ENCODE peak calls at places on chromosomes 16 and 17, in four cellular contexts. J, L, P and G are unnamed samples.

GRCh38 chr16:56851671-56852400 is 13.2 kb upstream of the SLC12A3 start:
- DNase-seq in J (no peak), L (no peak), P (no peak), G (no peak)

GRCh38 chr17:17108681-17109049 is 66.4 kb downstream of the MPRIP start:
- DNase-seq in J (peak), L (no peak), P (no peak), G (no peak)

GRCh38 chr16:3364774-3365427 is 9.2 kb downstream of the OR2C1 start:
- DNase-seq in J (peak), L (peak), P (peak), G (peak)

GRCh38 chr17:66431080-66431795 is 128.8 kb downstream of the PRKCA start:
- DNase-seq in J (no peak), L (no peak), P (no peak), G (no peak)

GRCh38 chr17:22507823-22508222 is 815.5 kb downstream of the KCNJ18 start:
- DNase-seq in J (no peak), L (peak), P (no peak), G (no peak)

GRCh38 chr17:2796164-2797140 is at the start of gene RAP1GAP2:
- DNase-seq in J (no peak), L (peak), P (peak), G (no peak)

GRCh38 chr17:77793146-77793887 is 165.2 kb upstream of the TNRC6C start:
- DNase-seq in J (no peak), L (peak), P (no peak), G (no peak)

GRCh38 chr16:74322301-74322710 is 25.7 kb downstream of the PSMD7 start:
- DNase-seq in J (no peak), L (no peak), P (no peak), G (no peak)

GRCh38 chr17:62998665-62999393 is 32.8 kb downstream of the TANC2 start:
- DNase-seq in J (no peak), L (no peak), P (no peak), G (no peak)

GRCh38 chr17:12472613-12473173 is 193.0 kb upstream of the MYOCD start:
- DNase-seq in J (no peak), L (no peak), P (no peak), G (no peak)

GRCh38 chr17:48894886-48895285 is 2.3 kb downstream of the ATP5MC1 start:
- DNase-seq in J (no peak), L (no peak), P (no peak), G (no peak)

GRCh38 chr16:83137326-83137770 is 510.6 kb downstream of the CDH13 start:
- DNase-seq in J (no peak), L (no peak), P (no peak), G (no peak)

GRCh38 chr17:82864721-82865240 is 25.0 kb upstream of the ZNF750 start:
- DNase-seq in J (no peak), L (no peak), P (no peak), G (no peak)

GRCh38 chr17:1058423-1059130 is 61.6 kb downstream of the TIMM22 start:
- DNase-seq in J (no peak), L (peak), P (no peak), G (no peak)

GRCh38 chr17:75535119-75535537 is 9.6 kb downstream of the LLGL2 start:
- DNase-seq in J (no peak), L (no peak), P (no peak), G (no peak)

GRCh38 chr16:31458073-31458834 is 1.0 kb upstream of the ARMC5 start:
- DNase-seq in J (no peak), L (no peak), P (peak), G (peak)

GRCh38 chr17:28908640-28909098 is 5.8 kb upstream of the DHRS13 start:
- DNase-seq in J (no peak), L (no peak), P (no peak), G (no peak)

GRCh38 chr17:83012873-83013778 is 66.3 kb upstream of the METRNL start:
- DNase-seq in J (no peak), L (no peak), P (no peak), G (no peak)

GRCh38 chr17:57565119-57565635 is 179.9 kb downstream of the CCDC182 start:
- DNase-seq in J (no peak), L (no peak), P (no peak), G (no peak)

GRCh38 chr17:7988750-7989178 is 13.7 kb upstream of the GUCY2D start:
- DNase-seq in J (no peak), L (no peak), P (no peak), G (peak)

GRCh38 chr16:84891149-84891795 is 71.5 kb downstream of the CRISPLD2 start:
- DNase-seq in J (no peak), L (no peak), P (no peak), G (no peak)